ENCODE peak calls at places on chromosomes 3 and 15, in eight cellular contexts. N is SIG-M5, O is A172, V is AG09309, Y is astrocyte of the spinal cord, H is GM12865, S is NCI-H1048, A is amygdala. K is an unnamed sample.

GRCh38 chr15:29925227-29926082 is 103.2 kb upstream of the TJP1 start:
- DNase-seq in N (no peak), O (peak), V (peak), Y (peak), H (peak), S (no peak), A (no peak), K (peak)

GRCh38 chr3:183070892-183071291 is 28.4 kb downstream of the MCCC1 start:
- DNase-seq in N (no peak), O (no peak), V (no peak), Y (no peak), H (no peak), S (no peak), A (no peak), K (no peak)

GRCh38 chr15:25019434-25019833 is 64.6 kb downstream of the SNRPN start:
- DNase-seq in N (no peak), O (no peak), V (no peak), Y (no peak), H (no peak), S (no peak), A (no peak), K (no peak)

GRCh38 chr15:23564798-23565394 is 578 bp upstream of the MKRN3 start:
- DNase-seq in N (no peak), O (peak), V (no peak), Y (peak), H (no peak), S (no peak), A (no peak), K (peak)

GRCh38 chr15:33451385-33451784 is 140.6 kb downstream of the RYR3 start:
- DNase-seq in N (no peak), O (no peak), V (no peak), Y (no peak), H (no peak), S (no peak), A (no peak), K (no peak)

GRCh38 chr15:30882861-30883433 is 20.8 kb upstream of the FAN1 start:
- DNase-seq in N (no peak), O (peak), V (no peak), Y (no peak), H (no peak), S (no peak), A (no peak), K (no peak)

GRCh38 chr15:99249270-99249817 is at the start of gene TTC23:
- DNase-seq in N (no peak), O (peak), V (peak), Y (peak), H (no peak), S (peak), A (no peak), K (no peak)

GRCh38 chr3:16897254-16897926 is 12.6 kb downstream of the PLCL2 start:
- DNase-seq in N (no peak), O (peak), V (peak), Y (no peak), H (peak), S (no peak), A (no peak), K (peak)

GRCh38 chr3:79953591-79954105 is 185.8 kb upstream of the ROBO1 start:
- DNase-seq in N (no peak), O (no peak), V (no peak), Y (no peak), H (no peak), S (no peak), A (no peak), K (no peak)

GRCh38 chr3:4550957-4551754 is 58.0 kb downstream of the ITPR1 start:
- DNase-seq in N (no peak), O (no peak), V (no peak), Y (no peak), H (no peak), S (no peak), A (no peak), K (peak)

GRCh38 chr3:47012342-47013230 is 33.1 kb downstream of the NBEAL2 start:
- DNase-seq in N (no peak), O (no peak), V (no peak), Y (no peak), H (no peak), S (no peak), A (no peak), K (no peak)

GRCh38 chr3:127287840-127288239 is at the start of gene PRR20G:
- DNase-seq in N (no peak), O (no peak), V (no peak), Y (no peak), H (no peak), S (no peak), A (no peak), K (no peak)

GRCh38 chr15:101003076-101003475 is 83.9 kb downstream of the LRRK1 start:
- DNase-seq in N (no peak), O (no peak), V (no peak), Y (no peak), H (no peak), S (no peak), A (no peak), K (no peak)

GRCh38 chr3:66393486-66394260 is 107.1 kb downstream of the LRIG1 start:
- DNase-seq in N (no peak), O (no peak), V (peak), Y (peak), H (peak), S (no peak), A (no peak), K (no peak)

GRCh38 chr3:176978441-176978840 is 218.8 kb downstream of the TBL1XR1 start:
- DNase-seq in N (no peak), O (peak), V (no peak), Y (no peak), H (no peak), S (no peak), A (no peak), K (no peak)

GRCh38 chr15:64623347-64624024 is 151.9 kb downstream of the RBPMS2 start:
- DNase-seq in N (no peak), O (no peak), V (peak), Y (no peak), H (peak), S (no peak), A (no peak), K (no peak)

GRCh38 chr3:120064641-120065040 is 29.6 kb downstream of the GSK3B start:
- DNase-seq in N (no peak), O (no peak), V (no peak), Y (no peak), H (no peak), S (no peak), A (no peak), K (no peak)

GRCh38 chr15:42915654-42916053 is 4.9 kb downstream of the TTBK2 start:
- DNase-seq in N (no peak), O (no peak), V (no peak), Y (no peak), H (no peak), S (no peak), A (no peak), K (no peak)

GRCh38 chr3:127277591-127277990 is 10.3 kb downstream of the PRR20G start:
- DNase-seq in N (no peak), O (no peak), V (no peak), Y (no peak), H (no peak), S (no peak), A (no peak), K (no peak)

GRCh38 chr3:138417559-138417982 is 16.8 kb upstream of the ESYT3 start:
- DNase-seq in N (no peak), O (peak), V (peak), Y (peak), H (peak), S (peak), A (peak), K (peak)

GRCh38 chr3:27758083-27758482 is 36.0 kb upstream of the EOMES start:
- DNase-seq in N (no peak), O (peak), V (peak), Y (peak), H (no peak), S (no peak), A (no peak), K (no peak)